ENCODE peak calls at places on chromosomes 4 and X, in four cellular contexts. X is heart right ventricle, D is uterus, I is pancreas. U is an unnamed sample. For H3K27me3, the result is how much of the 10 kb centered on the place peaks cover.

GRCh38 chr4:73648478-73648877 is 28.2 kb upstream of the RASSF6 start:
- DNase-seq in I (no peak), X (no peak), D (no peak), U (no peak)

GRCh38 chr4:121256346-121256745 is 92.2 kb upstream of the TNIP3 start:
- DNase-seq in I (no peak), D (no peak), X (no peak), U (peak)

GRCh38 chr4:69524708-69525107 is 29.0 kb upstream of the UGT2B4 start:
- DNase-seq in I (no peak), D (no peak), X (no peak), U (no peak)

GRCh38 chr4:30600246-30600645 is 119.9 kb upstream of the PCDH7 start:
- DNase-seq in D (no peak), I (no peak), X (no peak), U (no peak)

GRCh38 chr4:102263024-102263787 is 82.1 kb downstream of the SLC39A8 start:
- DNase-seq in X (no peak), D (no peak), I (no peak), U (peak)

GRCh38 chrX:153727108-153727931 is 2.7 kb downstream of the ABCD1 start:
- DNase-seq in X (peak), I (peak), D (no peak), U (no peak)

GRCh38 chrX:129058405-129058804 is 464.9 kb downstream of the SMARCA1 start:
- DNase-seq in D (no peak), X (no peak), I (no peak), U (no peak)

GRCh38 chrX:130055103-130055502 is 55.2 kb downstream of the ELF4 start:
- DNase-seq in X (no peak), I (no peak), D (peak), U (no peak)

GRCh38 chr4:189084671-189085070 is 856.0 kb upstream of the FRG1 start:
- DNase-seq in D (no peak), X (no peak), I (no peak), U (no peak)
- TF ChIP-seq CTCF in D (no peak), X (no peak), I (no peak), U (no peak)

DNA sequence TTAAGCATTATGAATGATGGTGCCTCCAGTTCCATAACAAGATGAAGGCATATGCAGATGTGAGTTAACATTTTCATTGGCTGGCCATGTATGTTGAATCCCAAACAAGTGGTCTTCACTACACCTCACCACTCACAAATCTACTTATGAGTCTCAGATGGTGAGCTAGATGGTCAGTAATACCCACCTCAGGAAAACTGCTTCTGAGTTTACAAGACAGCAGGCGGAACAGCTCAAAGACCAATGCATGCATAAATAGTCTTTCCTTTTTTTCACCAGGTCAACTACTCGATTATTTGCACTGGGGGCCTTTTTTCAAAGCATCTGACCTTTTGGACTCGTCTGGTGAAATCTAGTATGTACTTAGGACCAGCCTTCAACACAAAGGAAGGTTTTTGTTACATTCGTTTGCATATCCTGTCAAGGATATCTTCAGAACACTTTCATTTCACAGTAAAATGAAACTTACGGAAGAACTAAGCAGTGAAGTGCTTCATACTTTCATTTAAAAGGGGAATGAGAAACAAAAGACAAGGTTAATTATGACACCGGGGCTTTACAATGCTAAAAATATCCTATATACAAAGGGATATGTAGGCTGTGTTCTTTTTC is 23.1 kb upstream of the TLR7 start:
- DNase-seq in X (no peak), D (no peak), I (no peak), U (peak)
- H3K4me3 ChIP-seq in X (no peak), D (no peak), I (no peak), U (peak)

DNA sequence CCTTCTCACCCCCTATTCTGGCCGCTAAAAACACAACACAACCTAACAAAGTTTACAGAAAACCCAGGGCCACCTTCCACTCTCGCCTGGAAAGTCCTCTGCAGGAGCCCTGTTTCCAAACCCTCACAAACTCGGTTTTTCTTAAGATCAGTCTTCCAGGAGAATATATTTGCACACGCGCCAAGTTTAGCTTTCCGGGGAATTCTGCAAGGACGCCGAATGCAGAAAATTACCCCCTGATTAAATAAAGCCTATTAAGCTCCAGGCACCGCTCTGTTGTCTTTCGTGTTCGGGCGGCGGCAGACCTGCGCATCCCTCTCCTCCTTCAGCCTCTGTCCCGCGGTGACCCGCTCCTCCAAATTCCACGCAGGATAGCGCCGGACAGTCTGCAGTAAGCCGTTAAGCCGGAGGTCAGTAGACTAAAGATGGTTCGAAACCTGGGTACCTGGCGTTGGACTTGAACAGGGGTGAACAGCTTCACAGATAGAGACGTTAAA is 5.0 kb downstream of the MSX1 start:
- DNase-seq in X (no peak), D (no peak), I (no peak), U (no peak)
- H3K27me3 ChIP-seq in X (half or more), D (under half), I (under half), U (under half)

GRCh38 chr4:44988011-44988410 is 261.7 kb upstream of the GNPDA2 start:
- DNase-seq in D (no peak), X (no peak), I (no peak), U (no peak)

GRCh38 chr4:44984083-44984482 is 257.7 kb upstream of the GNPDA2 start:
- DNase-seq in X (no peak), I (no peak), D (no peak), U (no peak)

GRCh38 chr4:44985152-44985551 is 258.8 kb upstream of the GNPDA2 start:
- DNase-seq in I (no peak), D (no peak), X (no peak), U (no peak)

GRCh38 chr4:44985938-44986337 is 259.6 kb upstream of the GNPDA2 start:
- DNase-seq in X (no peak), I (no peak), D (no peak), U (no peak)
- TF ChIP-seq CTCF in X (no peak), I (no peak), D (no peak), U (no peak)

GRCh38 chr4:110195561-110196205 is 2.7 kb downstream of the ELOVL6 start:
- DNase-seq in D (no peak), X (no peak), I (no peak), U (no peak)

GRCh38 chr4:110197421-110198398 is 705 bp downstream of the ELOVL6 start:
- DNase-seq in X (peak), D (peak), I (peak), U (peak)

GRCh38 chr4:110196206-110196870 is 2.1 kb downstream of the ELOVL6 start:
- DNase-seq in I (peak), D (peak), X (peak), U (peak)

GRCh38 chr4:110196871-110197420 is 1.5 kb downstream of the ELOVL6 start:
- DNase-seq in D (peak), I (peak), X (peak), U (peak)

DNA sequence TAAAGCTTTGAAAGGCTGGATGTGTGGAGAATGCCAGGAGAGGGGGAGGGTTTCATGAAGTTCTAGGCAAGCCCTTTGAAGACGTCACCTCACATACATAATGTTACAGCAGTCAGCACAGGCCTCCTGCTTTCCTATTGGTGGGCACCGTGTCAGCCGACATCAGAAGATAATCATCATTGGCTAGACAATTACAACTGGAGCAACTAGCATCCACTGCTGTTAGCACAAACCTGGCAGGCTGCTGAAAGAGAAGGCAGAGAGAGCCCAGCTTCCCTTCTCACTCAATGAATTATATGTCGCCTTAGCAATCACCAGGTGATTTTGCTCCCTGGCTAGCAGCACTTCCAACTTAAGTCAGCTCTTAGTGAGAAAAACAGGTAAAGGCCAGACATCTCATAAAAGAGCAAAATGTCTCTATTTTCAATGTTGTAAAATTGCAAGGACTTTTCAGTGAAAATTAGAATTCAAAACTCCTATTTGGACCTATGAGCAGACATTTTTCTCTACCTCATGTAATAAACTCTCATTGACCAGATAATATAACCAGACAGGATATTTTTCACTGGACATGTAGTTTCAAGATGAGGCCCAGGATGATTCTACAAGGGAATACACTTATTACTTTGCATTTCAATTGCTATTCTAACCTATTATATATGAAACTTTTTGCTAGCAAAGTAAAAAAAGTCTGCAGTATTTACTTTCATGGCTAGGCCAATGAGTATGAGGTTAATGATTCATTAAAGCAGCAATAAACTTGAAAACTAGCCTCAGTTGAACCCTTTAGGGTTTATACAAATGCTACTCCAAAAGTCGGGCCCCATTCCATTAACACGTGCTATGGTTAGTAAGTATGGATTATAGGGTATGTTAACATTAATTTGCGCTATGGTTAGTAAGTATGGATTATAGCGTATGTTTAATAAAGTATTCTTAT is 4.3 kb downstream of the ELOVL6 start:
- DNase-seq in D (peak), X (peak), I (peak), U (peak)
- H3K4me3 ChIP-seq in D (no peak), X (no peak), I (no peak), U (no peak)